ENCODE peak calls at places on chromosomes 3 and 15, in five cellular contexts. K, D, Q, Z and V are unnamed samples.

GRCh38 chr15:24772256-24772655 is 96.7 kb downstream of the NPAP1 start:
- DNase-seq in K (peak; percentile 34), D (no peak), Q (no peak), Z (no peak), V (no peak)

GRCh38 chr15:51727141-51727897 is 10.1 kb downstream of the LYSMD2 start:
- DNase-seq in K (no peak), D (peak; percentile 12), Q (no peak), Z (peak; percentile 11), V (no peak)

GRCh38 chr3:184636774-184637316 is 75.0 kb downstream of the MAGEF1 start:
- DNase-seq in K (no peak), D (peak; percentile 38), Q (no peak), Z (no peak), V (peak; percentile 80)

GRCh38 chr3:38731522-38731921 is 82.0 kb upstream of the SCN5A start:
- DNase-seq in K (no peak), D (no peak), Q (no peak), Z (no peak), V (no peak)

GRCh38 chr15:56244237-56244810 is 645 bp upstream of the RFX7 start:
- DNase-seq in K (no peak), D (peak; percentile 80), Q (peak; percentile 47), Z (peak; percentile 82), V (peak; percentile 59)

GRCh38 chr3:13075318-13075717 is 2.1 kb upstream of the IQSEC1 start:
- DNase-seq in K (no peak), D (no peak), Q (no peak), Z (no peak), V (no peak)

GRCh38 chr3:76827647-76828273 is 212.1 kb upstream of the ROBO2 start:
- DNase-seq in K (no peak), D (no peak), Q (no peak), Z (no peak), V (no peak)

GRCh38 chr15:72961326-72961725 is 90.9 kb upstream of the NEO1 start:
- DNase-seq in K (no peak), D (no peak), Q (no peak), Z (no peak), V (no peak)

GRCh38 chr15:100919481-100920405 is 586 bp downstream of the LRRK1 start:
- DNase-seq in K (no peak), D (peak; percentile 75), Q (peak; percentile 17), Z (no peak), V (no peak)

GRCh38 chr3:50336452-50337174 is 4.0 kb downstream of the RASSF1 start:
- DNase-seq in K (no peak), D (no peak), Q (peak; percentile 68), Z (no peak), V (peak; percentile 58)

GRCh38 chr15:76337739-76338554 is 1.4 kb downstream of the ISL2 start:
- DNase-seq in K (no peak), D (peak; percentile 79), Q (peak; percentile 65), Z (no peak), V (no peak)

GRCh38 chr3:43995929-43996378 is 245.7 kb upstream of the TOPAZ1 start:
- DNase-seq in K (no peak), D (no peak), Q (no peak), Z (no peak), V (no peak)

GRCh38 chr3:64399205-64399800 is 174.0 kb upstream of the PRICKLE2 start:
- DNase-seq in K (no peak), D (peak; percentile 58), Q (peak; percentile 19), Z (peak; percentile 21), V (peak; percentile 77)

GRCh38 chr3:179969525-179969924 is 67.2 kb downstream of the PEX5L start:
- DNase-seq in K (no peak), D (no peak), Q (no peak), Z (no peak), V (peak; percentile 25)

GRCh38 chr3:71409352-71409751 is 174.2 kb downstream of the FOXP1 start:
- DNase-seq in K (no peak), D (no peak), Q (no peak), Z (no peak), V (no peak)

GRCh38 chr3:33557279-33557678 is 117.1 kb upstream of the UBP1 start:
- DNase-seq in K (no peak), D (no peak), Q (no peak), Z (no peak), V (no peak)

GRCh38 chr3:128293930-128294329 is 140.6 kb downstream of the EEFSEC start:
- DNase-seq in K (no peak), D (no peak), Q (no peak), Z (no peak), V (no peak)

GRCh38 chr3:45153658-45154437 is 7.7 kb upstream of the CDCP1 start:
- DNase-seq in K (no peak), D (no peak), Q (no peak), Z (peak; percentile 53), V (no peak)

GRCh38 chr3:188041193-188041592 is 112.8 kb upstream of the LPP start:
- DNase-seq in K (no peak), D (no peak), Q (no peak), Z (no peak), V (no peak)

GRCh38 chr3:72143970-72144717 is 359.2 kb upstream of the PROK2 start:
- DNase-seq in K (no peak), D (no peak), Q (no peak), Z (peak; percentile 19), V (no peak)

GRCh38 chr3:46981932-46982471 is 2.5 kb downstream of the NBEAL2 start:
- DNase-seq in K (no peak), D (no peak), Q (no peak), Z (no peak), V (peak; percentile 92)

GRCh38 chr3:28347374-28348285 is 891 bp upstream of the ZCWPW2 start:
- DNase-seq in K (no peak), D (no peak), Q (peak; percentile 10), Z (no peak), V (peak; percentile 15)

GRCh38 chr15:59550520-59550919 is 61.1 kb upstream of the GCNT3 start:
- DNase-seq in K (no peak), D (no peak), Q (no peak), Z (no peak), V (no peak)

GRCh38 chr3:60707452-60708020 is 543.7 kb downstream of the FHIT start:
- DNase-seq in K (no peak), D (no peak), Q (no peak), Z (no peak), V (no peak)
- TF ChIP-seq JUND in K (no peak), D (no peak), Q (no peak), Z (no peak), V (no peak)

GRCh38 chr3:113284453-113285050 is 73.2 kb downstream of the BOC start:
- DNase-seq in K (no peak), D (no peak), Q (no peak), Z (no peak), V (no peak)
- TF ChIP-seq JUND in K (no peak), D (no peak), Q (no peak), Z (no peak), V (no peak)

GRCh38 chr3:88302003-88302393 is 152.2 kb downstream of the C3orf38 start:
- DNase-seq in K (no peak), D (no peak), Q (no peak), Z (no peak), V (no peak)

GRCh38 chr3:88298189-88298588 is 148.4 kb downstream of the C3orf38 start:
- DNase-seq in K (no peak), D (no peak), Q (no peak), Z (no peak), V (no peak)

GRCh38 chr3:88301273-88302002 is 151.7 kb downstream of the C3orf38 start:
- DNase-seq in K (no peak), D (no peak), Q (no peak), Z (no peak), V (no peak)
- TF ChIP-seq JUND in K (no peak), D (no peak), Q (no peak), Z (no peak), V (no peak)

DNA sequence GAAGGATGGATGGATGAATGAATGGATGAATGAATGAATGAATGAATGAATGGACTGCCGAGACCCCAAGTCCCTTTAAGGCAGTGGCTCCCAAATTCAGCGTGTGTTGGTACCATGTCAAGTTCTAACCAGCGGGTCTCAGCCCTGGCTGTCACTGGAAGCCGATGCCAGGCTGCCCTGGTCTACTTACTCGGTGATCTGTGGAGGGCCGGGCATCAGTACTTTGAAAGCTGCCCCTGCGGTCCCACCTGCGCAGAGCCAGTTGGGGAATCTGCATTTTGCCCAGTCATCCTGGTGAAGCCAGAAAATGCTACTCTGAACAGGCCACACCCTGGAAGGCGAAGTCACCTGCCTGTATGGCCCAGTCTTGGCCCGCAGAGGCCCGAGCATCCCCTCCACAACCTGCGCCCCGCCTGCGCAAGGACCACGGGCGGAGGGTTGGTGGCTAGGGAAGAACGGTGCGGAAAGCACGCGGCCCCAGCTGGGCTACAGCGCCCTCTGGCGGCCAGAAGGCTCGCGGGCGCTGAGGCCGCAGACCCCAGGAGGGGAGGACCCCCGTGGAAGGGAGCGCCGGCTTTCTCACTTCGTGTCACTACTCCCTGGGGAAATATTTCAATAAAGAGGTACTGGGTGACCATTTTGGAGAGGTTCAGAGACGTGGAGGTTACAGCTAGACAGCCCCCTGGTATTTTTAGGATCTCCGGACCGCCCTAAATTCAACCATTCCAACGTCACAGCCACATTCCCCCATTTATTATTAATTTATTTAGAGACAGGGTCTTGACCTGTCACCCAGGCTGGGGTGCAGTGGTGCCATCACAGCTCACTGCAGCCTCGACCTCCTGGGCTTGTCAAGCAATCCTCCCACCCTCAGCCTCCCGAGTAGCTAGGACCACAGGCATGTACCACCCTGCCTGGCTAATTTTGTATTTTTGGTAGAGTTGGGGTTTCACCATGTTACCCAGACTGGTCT is 34.9 kb downstream of the PRKCD start:
- DNase-seq in K (no peak), D (peak; percentile 94), Q (peak; percentile 73), Z (no peak), V (peak; percentile 29)
- TF ChIP-seq JUND in K (no peak), D (no peak), Q (no peak), Z (no peak), V (no peak)

DNA sequence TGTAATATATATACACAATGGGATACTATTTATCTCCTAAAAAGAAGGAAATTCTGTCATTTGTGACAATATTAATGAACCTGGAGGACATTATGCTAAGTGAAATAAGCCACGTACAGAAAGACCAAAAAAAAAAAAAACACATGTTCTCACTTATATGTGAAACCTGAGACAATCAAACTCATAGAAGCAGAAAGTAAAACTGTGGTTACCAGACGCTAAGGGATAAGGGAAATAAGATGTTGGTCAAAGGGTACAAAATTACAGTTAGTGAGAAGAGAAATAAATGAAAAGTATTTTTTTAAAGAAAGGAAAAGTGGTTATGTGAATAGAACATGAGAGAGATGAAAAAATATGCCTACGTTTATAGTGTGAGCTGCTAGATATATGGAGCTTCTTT is 101.1 kb downstream of the CPNE4 start:
- DNase-seq in K (no peak), D (no peak), Q (no peak), Z (no peak), V (no peak)
- TF ChIP-seq JUND in K (no peak), D (no peak), Q (no peak), Z (no peak), V (no peak)

GRCh38 chr3:193882091-193882490 is 253.9 kb upstream of the HES1 start:
- DNase-seq in K (no peak), D (no peak), Q (no peak), Z (no peak), V (no peak)
- TF ChIP-seq JUND in K (no peak), D (no peak), Q (no peak), Z (no peak), V (no peak)